ENCODE peak calls at places on chromosome 3, in ten cellular contexts. E is small intestine, Y is keratinocyte, G is HL-60, S is fibroblast of the aortic adventitia, F is astrocyte, V is cardiac fibroblast, Z is lower leg skin, A is Panc1, O is adrenal gland. I is an unnamed sample.

GRCh38 chr3:157026091-157026490 is 133.9 kb downstream of the CCNL1 start:
- DNase-seq in E (no peak), Y (peak), G (no peak), S (no peak), F (no peak), V (no peak), Z (no peak), A (no peak), O (no peak), I (no peak)

GRCh38 chr3:24196526-24196925 is 251.4 kb downstream of the NR1D2 start:
- DNase-seq in E (no peak), Y (no peak), G (no peak), S (peak), F (peak), V (peak), Z (no peak), A (no peak), O (no peak), I (no peak)

GRCh38 chr3:134846943-134847342 is 51.9 kb downstream of the EPHB1 start:
- DNase-seq in E (peak), Y (peak), G (no peak), S (peak), F (peak), V (peak), Z (no peak), A (peak), O (peak), I (no peak)

GRCh38 chr3:30073622-30074021 is 532.8 kb upstream of the TGFBR2 start:
- DNase-seq in E (peak), Y (no peak), G (no peak), S (no peak), F (no peak), V (peak), Z (no peak), A (no peak), O (no peak), I (no peak)

GRCh38 chr3:188280627-188281026 is 126.7 kb downstream of the LPP start:
- DNase-seq in E (no peak), Y (no peak), G (no peak), S (no peak), F (no peak), V (no peak), Z (no peak), A (no peak), O (no peak), I (no peak)

GRCh38 chr3:152026033-152026556 is 152.7 kb downstream of the SUCNR1 start:
- DNase-seq in E (no peak), Y (no peak), G (no peak), S (peak), F (peak), V (peak), Z (no peak), A (peak), O (no peak), I (no peak)

GRCh38 chr3:45929042-45929679 is 14.1 kb upstream of the CXCR6 start:
- DNase-seq in E (peak), Y (no peak), G (no peak), S (peak), F (no peak), V (peak), Z (no peak), A (peak), O (peak), I (no peak)

GRCh38 chr3:32399030-32399620 is 7.5 kb downstream of the CMTM7 start:
- DNase-seq in E (peak), Y (no peak), G (no peak), S (peak), F (no peak), V (peak), Z (no peak), A (no peak), O (peak), I (no peak)

GRCh38 chr3:111338059-111338698 is 203.8 kb upstream of the CD96 start:
- DNase-seq in E (peak), Y (peak), G (no peak), S (peak), F (peak), V (peak), Z (no peak), A (no peak), O (peak), I (peak)

GRCh38 chr3:113668015-113668414 is 28.4 kb downstream of the USF3 start:
- DNase-seq in E (no peak), Y (no peak), G (no peak), S (peak), F (peak), V (peak), Z (no peak), A (no peak), O (no peak), I (no peak)

GRCh38 chr3:26625187-26625586 is 2.6 kb downstream of the LRRC3B start:
- DNase-seq in E (no peak), Y (no peak), G (no peak), S (no peak), F (no peak), V (no peak), Z (no peak), A (no peak), O (no peak), I (no peak)

GRCh38 chr3:195077611-195078540 is 193.1 kb downstream of the XXYLT1 start:
- DNase-seq in E (no peak), Y (no peak), G (no peak), S (no peak), F (no peak), V (no peak), Z (no peak), A (no peak), O (no peak), I (no peak)
- H3K4me3 ChIP-seq in E (no peak), Y (no peak), G (no peak), S (no peak), F (no peak), V (no peak), Z (no peak), A (no peak), O (no peak), I (no peak)

GRCh38 chr3:196216681-196217211 is 412 bp downstream of the SLC51A start:
- DNase-seq in E (no peak), Y (no peak), G (no peak), S (no peak), F (no peak), V (no peak), Z (no peak), A (no peak), O (no peak), I (no peak)

GRCh38 chr3:196217307-196218154 is 1.2 kb downstream of the SLC51A start:
- DNase-seq in E (no peak), Y (no peak), G (no peak), S (no peak), F (no peak), V (no peak), Z (no peak), A (no peak), O (no peak), I (no peak)

GRCh38 chr3:196214783-196215441 is 1.4 kb upstream of the SLC51A start:
- DNase-seq in E (peak), Y (no peak), G (no peak), S (no peak), F (no peak), V (no peak), Z (no peak), A (no peak), O (peak), I (no peak)

GRCh38 chr3:196215493-196215892 is 841 bp upstream of the SLC51A start:
- DNase-seq in E (no peak), Y (no peak), G (no peak), S (no peak), F (no peak), V (no peak), Z (no peak), A (no peak), O (no peak), I (no peak)

GRCh38 chr3:196216081-196216564 is at the start of gene SLC51A:
- DNase-seq in E (peak), Y (no peak), G (no peak), S (no peak), F (no peak), V (no peak), Z (no peak), A (no peak), O (no peak), I (no peak)
- H3K4me3 ChIP-seq in E (peak), Y (no peak), G (no peak), S (no peak), F (no peak), V (no peak), Z (no peak), A (no peak), O (no peak), I (no peak)

GRCh38 chr3:40504636-40505430 is 1.0 kb upstream of the ZNF620 start:
- DNase-seq in E (peak), Y (peak), G (no peak), S (peak), F (peak), V (peak), Z (peak), A (peak), O (peak), I (peak)
- H3K4me3 ChIP-seq in E (peak), Y (no peak), G (no peak), S (no peak), F (peak), V (no peak), Z (no peak), A (no peak), O (no peak), I (peak)

DNA sequence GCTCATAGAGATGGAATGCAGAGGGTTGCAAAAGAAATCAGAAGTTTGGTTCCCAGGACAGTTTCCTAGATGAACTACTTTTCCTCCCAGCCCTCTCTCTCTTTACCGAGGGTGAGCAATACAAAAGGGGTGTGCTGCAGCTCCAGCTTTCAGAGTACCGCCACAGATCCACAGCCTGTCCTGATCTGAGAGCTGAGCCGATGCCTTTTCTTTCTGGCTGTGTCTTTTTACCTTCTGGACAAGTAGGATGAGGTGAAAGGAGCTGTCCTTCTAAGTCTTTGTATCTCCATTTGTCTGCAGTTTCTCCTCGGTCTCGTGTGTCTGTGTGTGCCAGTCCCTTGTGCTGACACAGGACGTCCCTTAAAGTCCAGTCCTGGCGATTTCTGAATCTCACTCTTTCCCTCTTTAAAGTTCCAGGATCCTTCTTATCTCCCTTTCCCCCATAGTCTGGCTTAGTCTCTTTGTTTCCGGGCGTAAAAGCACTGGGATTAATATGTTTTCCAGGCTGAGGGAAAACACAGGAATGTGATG is 545 bp downstream of the CCDC80 start:
- DNase-seq in E (no peak), Y (no peak), G (no peak), S (peak), F (peak), V (peak), Z (no peak), A (no peak), O (peak), I (peak)
- H3K4me3 ChIP-seq in E (no peak), Y (peak), G (peak), S (peak), F (peak), V (peak), Z (peak), A (peak), O (peak), I (peak)

DNA sequence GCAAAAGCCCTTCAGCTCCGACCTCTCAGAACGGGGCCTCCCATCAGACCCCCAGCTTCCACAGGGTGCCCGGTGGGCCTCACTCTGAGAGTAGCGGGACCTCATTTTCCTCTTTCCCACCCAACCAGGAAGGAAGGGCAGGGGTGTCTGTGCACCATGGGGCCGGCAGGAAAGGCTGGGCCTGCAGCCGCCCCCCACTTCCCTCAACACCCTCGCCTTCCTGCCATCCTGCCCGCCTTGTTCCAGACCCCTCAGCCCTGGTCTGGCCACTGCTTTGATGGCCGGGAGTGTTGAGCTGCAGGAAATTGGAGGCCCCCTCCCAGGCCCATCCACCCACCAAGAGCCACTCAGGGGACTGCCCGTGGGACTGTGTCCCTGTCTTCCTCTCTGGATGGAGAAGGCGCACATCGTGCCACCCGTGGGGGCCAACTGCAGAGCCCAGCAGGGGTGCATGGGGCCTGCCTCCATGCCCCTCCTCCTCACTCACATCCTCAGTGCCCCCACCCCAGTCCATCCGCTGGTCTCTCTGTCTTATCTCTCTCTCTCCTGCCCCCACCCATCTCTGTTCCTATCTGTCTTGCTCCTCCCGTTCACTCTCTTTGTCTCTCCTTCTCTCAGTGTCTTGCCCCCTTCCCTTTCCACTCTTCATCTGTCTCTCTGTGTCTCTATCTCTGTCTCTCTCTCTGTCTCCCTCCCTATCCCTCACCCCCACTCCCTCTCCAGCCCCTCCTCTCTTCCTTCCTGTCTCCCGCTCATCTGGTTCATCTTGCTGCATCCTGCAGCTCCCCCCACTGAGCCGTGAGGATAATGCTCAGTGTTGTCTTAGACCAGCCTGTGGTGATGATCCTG is 1.8 kb upstream of the PLXND1 start:
- DNase-seq in E (no peak), Y (no peak), G (no peak), S (peak), F (no peak), V (peak), Z (no peak), A (no peak), O (no peak), I (no peak)
- H3K4me3 ChIP-seq in E (no peak), Y (no peak), G (no peak), S (no peak), F (no peak), V (no peak), Z (no peak), A (no peak), O (no peak), I (no peak)

GRCh38 chr3:179452166-179452544 is 885 bp upstream of the GNB4 start:
- DNase-seq in E (no peak), Y (no peak), G (no peak), S (peak), F (peak), V (peak), Z (no peak), A (no peak), O (no peak), I (no peak)
- H3K4me3 ChIP-seq in E (no peak), Y (peak), G (peak), S (peak), F (peak), V (no peak), Z (no peak), A (peak), O (peak), I (peak)

DNA sequence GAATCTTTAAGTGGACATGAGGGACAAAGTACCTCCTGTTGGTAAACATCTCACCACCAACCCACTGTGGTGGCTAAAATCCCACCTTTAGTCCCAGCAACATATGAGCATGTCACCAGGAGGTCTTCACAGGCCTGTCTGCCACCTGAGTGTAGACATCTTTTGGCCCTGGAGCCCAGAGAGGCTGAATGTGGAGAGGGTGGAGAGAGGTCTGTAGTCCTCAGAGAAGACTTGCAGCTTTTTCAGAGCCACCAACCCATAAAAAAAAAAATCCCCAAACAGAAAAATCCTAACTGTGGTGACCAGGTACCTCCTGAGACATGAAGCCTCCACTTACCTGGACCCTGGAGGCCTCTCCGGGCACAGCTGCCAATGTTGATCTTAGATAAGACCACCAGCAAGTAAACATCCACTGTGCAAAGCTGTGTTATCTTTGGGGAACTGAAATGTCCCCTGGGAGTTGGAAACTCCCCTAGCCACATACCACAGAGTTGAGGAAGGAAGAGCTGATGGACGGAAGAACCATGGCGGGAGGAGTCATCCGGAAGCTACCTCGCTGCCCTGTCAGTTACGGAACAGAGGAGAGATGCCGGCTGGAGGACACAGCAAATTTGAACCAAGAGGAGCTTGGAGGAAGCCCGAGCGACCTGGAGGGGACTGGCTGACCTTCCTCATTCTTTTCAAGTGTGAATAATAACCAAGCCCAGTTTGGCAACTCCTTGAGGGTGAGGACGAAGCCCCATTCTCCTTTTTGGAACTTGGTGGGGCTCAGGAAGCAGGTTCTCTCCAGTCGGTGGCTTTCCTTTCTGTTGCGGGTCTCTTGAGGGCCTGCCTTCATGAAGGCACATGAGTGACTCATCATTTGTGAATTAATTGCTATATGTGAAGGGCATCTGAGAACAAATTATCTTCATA is at the start of gene GHRL:
- DNase-seq in E (no peak), Y (no peak), G (peak), S (peak), F (no peak), V (peak), Z (no peak), A (no peak), O (no peak), I (no peak)
- H3K4me3 ChIP-seq in E (no peak), Y (no peak), G (peak), S (no peak), F (no peak), V (no peak), Z (no peak), A (no peak), O (no peak), I (no peak)

GRCh38 chr3:190044974-190045373 is 75.7 kb downstream of the P3H2 start:
- DNase-seq in E (no peak), Y (no peak), G (no peak), S (no peak), F (no peak), V (no peak), Z (no peak), A (no peak), O (no peak), I (no peak)

GRCh38 chr3:190051643-190052042 is 69.1 kb downstream of the P3H2 start:
- DNase-seq in E (no peak), Y (no peak), G (no peak), S (no peak), F (no peak), V (no peak), Z (no peak), A (no peak), O (no peak), I (no peak)

GRCh38 chr3:190053919-190054672 is 66.6 kb downstream of the P3H2 start:
- DNase-seq in E (no peak), Y (no peak), G (no peak), S (peak), F (peak), V (peak), Z (no peak), A (no peak), O (peak), I (no peak)

GRCh38 chr3:190044142-190044541 is 76.6 kb downstream of the P3H2 start:
- DNase-seq in E (no peak), Y (no peak), G (no peak), S (peak), F (peak), V (peak), Z (no peak), A (no peak), O (no peak), I (no peak)

GRCh38 chr3:190048831-190049541 is 71.7 kb downstream of the P3H2 start:
- DNase-seq in E (no peak), Y (no peak), G (no peak), S (peak), F (peak), V (peak), Z (no peak), A (no peak), O (peak), I (no peak)
- H3K4me3 ChIP-seq in E (no peak), Y (peak), G (no peak), S (peak), F (peak), V (peak), Z (no peak), A (no peak), O (no peak), I (peak)

DNA sequence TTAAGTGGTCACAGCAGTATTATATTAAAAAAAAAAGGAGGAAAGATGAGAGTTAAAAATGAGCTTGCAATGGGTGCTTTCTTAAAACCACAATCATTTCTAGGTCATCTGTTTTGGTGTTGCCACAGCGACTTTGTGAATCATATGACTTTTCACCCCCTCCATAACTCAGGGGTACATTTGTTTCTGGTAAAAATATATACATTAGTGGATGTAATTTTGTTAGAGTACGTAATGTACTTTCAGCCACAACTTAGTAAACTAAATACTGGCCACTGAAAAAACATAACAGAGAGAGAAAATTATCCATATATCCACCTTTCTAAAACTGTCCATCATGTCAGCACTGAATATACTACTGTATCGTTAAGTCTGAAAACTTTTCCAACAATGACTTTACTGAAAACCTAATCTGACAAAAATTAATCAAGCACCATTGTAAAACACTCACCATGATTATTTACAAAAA is 3.4 kb downstream of the ANKRD28 start:
- DNase-seq in E (no peak), Y (no peak), G (no peak), S (peak), F (peak), V (peak), Z (no peak), A (no peak), O (no peak), I (no peak)
- H3K4me3 ChIP-seq in E (no peak), Y (peak), G (peak), S (peak), F (peak), V (peak), Z (no peak), A (peak), O (no peak), I (no peak)